ENCODE peak calls at places on chromosome X, in eight cellular contexts. One of them, this sample, is unnamed.

GRCh38 chrX:6041630-6042029 is 187.0 kb downstream of the NLGN4X start:
- DNase-seq in fibroblast of mammary gland: peak
- DNase-seq in brain microvascular endothelial cell: no peak
- DNase-seq in BJ: no peak
- DNase-seq in astrocyte of the spinal cord: peak
- DNase-seq in cardiac fibroblast: peak
- DNase-seq in mammary epithelial cell: peak
- DNase-seq in sigmoid colon: no peak
- DNase-seq in this sample: peak

GRCh38 chrX:154719132-154719675 is 31.7 kb downstream of the GAB3 start:
- DNase-seq in fibroblast of mammary gland: peak
- DNase-seq in brain microvascular endothelial cell: peak
- DNase-seq in BJ: no peak
- DNase-seq in astrocyte of the spinal cord: peak
- DNase-seq in cardiac fibroblast: peak
- DNase-seq in mammary epithelial cell: no peak
- DNase-seq in sigmoid colon: no peak
- DNase-seq in this sample: no peak

GRCh38 chrX:13087322-13088154 is 43.1 kb upstream of the FAM9C start:
- DNase-seq in fibroblast of mammary gland: no peak
- DNase-seq in brain microvascular endothelial cell: peak
- DNase-seq in BJ: no peak
- DNase-seq in astrocyte of the spinal cord: peak
- DNase-seq in cardiac fibroblast: peak
- DNase-seq in mammary epithelial cell: peak
- DNase-seq in sigmoid colon: no peak
- DNase-seq in this sample: peak

GRCh38 chrX:71953946-71954345 is 43.3 kb downstream of the NHSL2 start:
- DNase-seq in fibroblast of mammary gland: no peak
- DNase-seq in brain microvascular endothelial cell: no peak
- DNase-seq in BJ: no peak
- DNase-seq in astrocyte of the spinal cord: no peak
- DNase-seq in cardiac fibroblast: no peak
- DNase-seq in mammary epithelial cell: no peak
- DNase-seq in sigmoid colon: no peak
- DNase-seq in this sample: no peak

GRCh38 chrX:22399793-22400192 is 127.1 kb downstream of the CBLL2 start:
- DNase-seq in fibroblast of mammary gland: peak
- DNase-seq in brain microvascular endothelial cell: peak
- DNase-seq in BJ: no peak
- DNase-seq in astrocyte of the spinal cord: peak
- DNase-seq in cardiac fibroblast: peak
- DNase-seq in mammary epithelial cell: peak
- DNase-seq in sigmoid colon: no peak
- DNase-seq in this sample: no peak

GRCh38 chrX:93538575-93538974 is 134.8 kb downstream of the NAP1L3 start:
- DNase-seq in fibroblast of mammary gland: peak
- DNase-seq in brain microvascular endothelial cell: no peak
- DNase-seq in BJ: no peak
- DNase-seq in astrocyte of the spinal cord: no peak
- DNase-seq in cardiac fibroblast: peak
- DNase-seq in mammary epithelial cell: no peak
- DNase-seq in sigmoid colon: no peak
- DNase-seq in this sample: no peak

GRCh38 chrX:20414781-20415445 is 148.2 kb upstream of the RPS6KA3 start:
- DNase-seq in fibroblast of mammary gland: no peak
- DNase-seq in brain microvascular endothelial cell: no peak
- DNase-seq in BJ: no peak
- DNase-seq in astrocyte of the spinal cord: no peak
- DNase-seq in cardiac fibroblast: no peak
- DNase-seq in mammary epithelial cell: no peak
- DNase-seq in sigmoid colon: no peak
- DNase-seq in this sample: no peak

GRCh38 chrX:43958529-43958928 is 14.7 kb downstream of the NDP start:
- DNase-seq in fibroblast of mammary gland: peak
- DNase-seq in brain microvascular endothelial cell: peak
- DNase-seq in BJ: peak
- DNase-seq in astrocyte of the spinal cord: peak
- DNase-seq in cardiac fibroblast: peak
- DNase-seq in mammary epithelial cell: peak
- DNase-seq in sigmoid colon: no peak
- DNase-seq in this sample: peak

GRCh38 chrX:20378291-20378920 is 111.7 kb upstream of the RPS6KA3 start:
- DNase-seq in fibroblast of mammary gland: peak
- DNase-seq in brain microvascular endothelial cell: peak
- DNase-seq in BJ: no peak
- DNase-seq in astrocyte of the spinal cord: no peak
- DNase-seq in cardiac fibroblast: peak
- DNase-seq in mammary epithelial cell: peak
- DNase-seq in sigmoid colon: no peak
- DNase-seq in this sample: no peak

GRCh38 chrX:99371976-99372595 is 1038.0 kb downstream of the PCDH19 start:
- DNase-seq in fibroblast of mammary gland: no peak
- DNase-seq in brain microvascular endothelial cell: no peak
- DNase-seq in BJ: no peak
- DNase-seq in astrocyte of the spinal cord: no peak
- DNase-seq in cardiac fibroblast: no peak
- DNase-seq in mammary epithelial cell: no peak
- DNase-seq in sigmoid colon: peak
- DNase-seq in this sample: no peak

GRCh38 chrX:68895339-68896250 is 66.8 kb downstream of the EFNB1 start:
- DNase-seq in fibroblast of mammary gland: peak
- DNase-seq in brain microvascular endothelial cell: no peak
- DNase-seq in BJ: no peak
- DNase-seq in astrocyte of the spinal cord: peak
- DNase-seq in cardiac fibroblast: peak
- DNase-seq in mammary epithelial cell: peak
- DNase-seq in sigmoid colon: peak
- DNase-seq in this sample: no peak

GRCh38 chrX:44952329-44953027 is 79.5 kb downstream of the KDM6A start:
- DNase-seq in fibroblast of mammary gland: no peak
- DNase-seq in brain microvascular endothelial cell: no peak
- DNase-seq in BJ: no peak
- DNase-seq in astrocyte of the spinal cord: no peak
- DNase-seq in cardiac fibroblast: no peak
- DNase-seq in mammary epithelial cell: no peak
- DNase-seq in sigmoid colon: no peak
- DNase-seq in this sample: no peak

GRCh38 chrX:2840961-2841360 is 12.2 kb downstream of the GYG2 start:
- DNase-seq in fibroblast of mammary gland: no peak
- DNase-seq in brain microvascular endothelial cell: no peak
- DNase-seq in BJ: no peak
- DNase-seq in astrocyte of the spinal cord: no peak
- DNase-seq in cardiac fibroblast: no peak
- DNase-seq in mammary epithelial cell: no peak
- DNase-seq in sigmoid colon: no peak
- DNase-seq in this sample: no peak

GRCh38 chrX:107025538-107025937 is 25.5 kb upstream of the MORC4 start:
- DNase-seq in fibroblast of mammary gland: peak
- DNase-seq in brain microvascular endothelial cell: peak
- DNase-seq in BJ: no peak
- DNase-seq in astrocyte of the spinal cord: peak
- DNase-seq in cardiac fibroblast: peak
- DNase-seq in mammary epithelial cell: peak
- DNase-seq in sigmoid colon: no peak
- DNase-seq in this sample: peak
- TF ChIP-seq CTCF in fibroblast of mammary gland: peak
- TF ChIP-seq CTCF in brain microvascular endothelial cell: peak
- TF ChIP-seq CTCF in BJ: peak
- TF ChIP-seq CTCF in astrocyte of the spinal cord: peak
- TF ChIP-seq CTCF in cardiac fibroblast: peak
- TF ChIP-seq CTCF in mammary epithelial cell: peak
- TF ChIP-seq CTCF in sigmoid colon: peak
- TF ChIP-seq CTCF in this sample: peak

GRCh38 chrX:4622768-4623167 is 909.3 kb upstream of the PRKX start:
- DNase-seq in fibroblast of mammary gland: no peak
- DNase-seq in brain microvascular endothelial cell: no peak
- DNase-seq in BJ: no peak
- DNase-seq in astrocyte of the spinal cord: no peak
- DNase-seq in cardiac fibroblast: no peak
- DNase-seq in mammary epithelial cell: no peak
- DNase-seq in sigmoid colon: no peak
- DNase-seq in this sample: no peak
- H3K4me3 ChIP-seq in fibroblast of mammary gland: no peak
- H3K4me3 ChIP-seq in brain microvascular endothelial cell: no peak
- H3K4me3 ChIP-seq in BJ: no peak
- H3K4me3 ChIP-seq in astrocyte of the spinal cord: no peak
- H3K4me3 ChIP-seq in cardiac fibroblast: no peak
- H3K4me3 ChIP-seq in mammary epithelial cell: no peak
- H3K4me3 ChIP-seq in sigmoid colon: no peak
- H3K4me3 ChIP-seq in this sample: no peak

DNA sequence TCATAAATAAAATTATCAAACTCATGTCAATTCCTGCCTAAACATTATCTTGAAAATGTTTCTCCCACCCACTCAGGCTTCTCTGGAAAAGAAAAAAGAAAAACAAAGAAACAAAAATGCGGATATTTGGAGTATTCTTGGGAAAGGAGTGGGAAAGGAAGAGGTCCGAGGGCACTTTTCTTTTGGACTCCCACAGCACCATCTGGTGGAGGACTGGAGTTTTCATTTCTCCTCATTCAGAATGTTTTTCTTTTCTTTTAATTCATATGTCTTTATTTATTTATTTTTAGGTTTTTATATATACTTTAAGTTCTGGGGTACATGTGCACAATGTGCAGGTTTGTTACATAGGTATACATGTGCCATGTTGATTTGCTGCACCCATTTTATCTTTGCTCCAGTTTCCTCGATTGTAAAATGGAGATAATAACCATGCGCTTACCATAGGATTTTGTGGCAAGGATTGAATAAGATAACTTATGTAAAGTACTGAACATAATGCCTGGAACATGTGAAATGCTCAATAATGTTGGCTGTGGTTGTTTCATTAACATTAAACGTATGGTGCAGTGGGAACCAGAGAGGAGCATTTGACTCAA is 8.0 kb upstream of the KCNE5 start:
- DNase-seq in fibroblast of mammary gland: peak
- DNase-seq in brain microvascular endothelial cell: no peak
- DNase-seq in BJ: no peak
- DNase-seq in astrocyte of the spinal cord: no peak
- DNase-seq in cardiac fibroblast: peak
- DNase-seq in mammary epithelial cell: no peak
- DNase-seq in sigmoid colon: no peak
- DNase-seq in this sample: no peak
- TF ChIP-seq CTCF in fibroblast of mammary gland: peak
- TF ChIP-seq CTCF in brain microvascular endothelial cell: peak
- TF ChIP-seq CTCF in BJ: peak
- TF ChIP-seq CTCF in astrocyte of the spinal cord: peak
- TF ChIP-seq CTCF in cardiac fibroblast: peak
- TF ChIP-seq CTCF in mammary epithelial cell: peak
- TF ChIP-seq CTCF in sigmoid colon: no peak
- TF ChIP-seq CTCF in this sample: peak

GRCh38 chrX:39730671-39731389 is 366.9 kb downstream of the BCOR start:
- DNase-seq in fibroblast of mammary gland: peak
- DNase-seq in brain microvascular endothelial cell: peak
- DNase-seq in BJ: peak
- DNase-seq in astrocyte of the spinal cord: peak
- DNase-seq in cardiac fibroblast: peak
- DNase-seq in mammary epithelial cell: peak
- DNase-seq in sigmoid colon: peak
- DNase-seq in this sample: peak
- H3K4me3 ChIP-seq in fibroblast of mammary gland: no peak
- H3K4me3 ChIP-seq in brain microvascular endothelial cell: no peak
- H3K4me3 ChIP-seq in BJ: no peak
- H3K4me3 ChIP-seq in astrocyte of the spinal cord: no peak
- H3K4me3 ChIP-seq in cardiac fibroblast: no peak
- H3K4me3 ChIP-seq in mammary epithelial cell: no peak
- H3K4me3 ChIP-seq in sigmoid colon: no peak
- H3K4me3 ChIP-seq in this sample: no peak

DNA sequence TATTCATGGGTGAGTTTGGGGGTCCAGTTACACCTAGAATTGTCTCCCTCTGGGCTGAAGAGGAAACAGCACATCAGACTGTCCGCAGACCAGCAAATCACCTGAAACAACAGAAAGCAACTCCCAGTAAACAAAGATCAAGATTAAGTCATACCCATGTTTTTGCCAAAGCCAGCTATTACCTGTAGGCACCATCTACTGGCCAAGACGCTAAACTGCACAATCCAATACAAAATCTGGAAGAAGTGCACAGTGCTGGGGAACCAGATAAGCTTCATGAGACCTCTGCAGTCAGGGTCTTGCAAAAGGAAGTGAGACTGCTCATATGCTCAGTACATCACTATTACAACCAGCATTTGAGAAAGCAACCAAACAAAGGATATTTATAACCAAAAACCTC is 157.5 kb upstream of the ITM2A start:
- DNase-seq in fibroblast of mammary gland: no peak
- DNase-seq in brain microvascular endothelial cell: no peak
- DNase-seq in BJ: no peak
- DNase-seq in astrocyte of the spinal cord: no peak
- DNase-seq in cardiac fibroblast: peak
- DNase-seq in mammary epithelial cell: peak
- DNase-seq in sigmoid colon: no peak
- DNase-seq in this sample: no peak
- TF ChIP-seq CTCF in fibroblast of mammary gland: peak
- TF ChIP-seq CTCF in brain microvascular endothelial cell: peak
- TF ChIP-seq CTCF in BJ: no peak
- TF ChIP-seq CTCF in astrocyte of the spinal cord: peak
- TF ChIP-seq CTCF in cardiac fibroblast: peak
- TF ChIP-seq CTCF in mammary epithelial cell: peak
- TF ChIP-seq CTCF in sigmoid colon: no peak
- TF ChIP-seq CTCF in this sample: no peak

This sample was measured in astrocyte of the cerebellum.